ENCODE peak calls at places on chromosomes 5 and 9, in nine cellular contexts. P is lung microvascular endothelial cell; U is astrocyte of the spinal cord; E is iris pigment epithelial cell; I is LNCaP clone FGC; T is NCI-H524; N is hypothalamus; F is stimulated activated CD4-positive, alpha-beta T cell treated with anti-CD3 and anti-CD28 coated beads, Interleukin-4, amount 100 ng/mL, for 4 hours; H is body of pancreas. C is an unnamed sample.

GRCh38 chr9:129414377-129415021 is 206.4 kb downstream of the C9orf50 start:
- DNase-seq in P (peak; percentile 63), T (no peak), N (no peak), H (peak; percentile 33), I (no peak), E (peak; percentile 44), F (peak; percentile 29), U (peak; percentile 46), C (peak; percentile 65)

GRCh38 chr9:130739081-130739480 is 45.5 kb downstream of the EXOSC2 start:
- DNase-seq in P (no peak), U (no peak), T (no peak), H (no peak), F (no peak), I (no peak), E (no peak), N (no peak), C (no peak)

GRCh38 chr5:126656397-126657007 is 55.8 kb downstream of the PHAX start:
- DNase-seq in T (no peak), U (peak; percentile 57), H (no peak), E (peak; percentile 59), I (peak; percentile 17), N (no peak), F (peak; percentile 7), P (peak; percentile 63), C (peak; percentile 42)

GRCh38 chr9:16542290-16542689 is 328.2 kb downstream of the BNC2 start:
- DNase-seq in I (no peak), N (no peak), U (no peak), F (no peak), T (no peak), H (no peak), E (no peak), P (peak; percentile 11), C (no peak)

GRCh38 chr5:142619815-142620214 is 66.1 kb downstream of the FGF1 start:
- DNase-seq in H (no peak), T (no peak), F (no peak), E (no peak), U (no peak), I (no peak), N (no peak), P (no peak), C (no peak)

GRCh38 chr5:662751-663435 is 30.3 kb downstream of the TPPP start:
- DNase-seq in I (no peak), F (no peak), P (no peak), E (no peak), U (no peak), H (no peak), N (no peak), T (no peak), C (no peak)

GRCh38 chr5:173310861-173311515 is 17.2 kb downstream of the STC2 start:
- DNase-seq in U (peak; percentile 23), E (no peak), T (no peak), P (no peak), I (no peak), F (no peak), H (no peak), N (peak; percentile 58), C (no peak)

GRCh38 chr9:81344366-81344765 is 345.0 kb downstream of the TLE1 start:
- DNase-seq in N (no peak), F (no peak), U (no peak), T (peak; percentile 51), I (no peak), P (no peak), H (no peak), E (no peak), C (peak; percentile 23)

GRCh38 chr5:17216974-17217325 is 481 bp upstream of the BASP1 start:
- DNase-seq in U (peak; percentile 80), T (no peak), P (no peak), N (peak; percentile 59), E (peak; percentile 67), H (no peak), I (no peak), F (no peak), C (peak; percentile 69)

GRCh38 chr5:136005371-136005770 is 23.4 kb upstream of the TGFBI start:
- DNase-seq in H (no peak), P (no peak), E (no peak), I (no peak), T (no peak), U (no peak), F (no peak), N (no peak), C (no peak)

GRCh38 chr5:34053133-34053532 is 10.1 kb upstream of the C1QTNF3 start:
- DNase-seq in H (no peak), U (peak; percentile 87), I (no peak), P (no peak), T (no peak), F (no peak), N (no peak), E (peak; percentile 74), C (no peak)

GRCh38 chr5:115815006-115815692 is 1.3 kb downstream of the CDO1 start:
- DNase-seq in N (no peak), P (no peak), T (no peak), E (no peak), F (no peak), H (no peak), U (peak; percentile 39), I (no peak), C (no peak)

GRCh38 chr5:89315194-89315593 is 432.2 kb upstream of the MEF2C start:
- DNase-seq in P (no peak), N (no peak), I (peak; percentile 7), T (no peak), U (peak; percentile 85), F (no peak), H (peak; percentile 17), E (no peak), C (no peak)

GRCh38 chr5:172007153-172007794 is 836 bp upstream of the FBXW11 start:
- DNase-seq in E (no peak), U (no peak), P (no peak), T (no peak), H (no peak), I (no peak), N (no peak), F (no peak), C (no peak)

GRCh38 chr5:98458004-98458403 is 315.5 kb upstream of the RGMB start:
- DNase-seq in H (no peak), N (no peak), U (peak; percentile 92), P (no peak), I (no peak), T (no peak), E (peak; percentile 92), F (no peak), C (no peak)

GRCh38 chr5:72558383-72558782 is 51.2 kb upstream of the ZNF366 start:
- DNase-seq in E (no peak), I (no peak), T (peak; percentile 44), F (no peak), H (no peak), N (no peak), P (no peak), U (no peak), C (peak; percentile 67)

GRCh38 chr5:40911278-40911677 is 2.0 kb downstream of the C7 start:
- DNase-seq in H (no peak), E (no peak), F (no peak), N (no peak), T (no peak), I (no peak), U (no peak), P (no peak), C (no peak)

GRCh38 chr5:41789434-41789833 is 80.8 kb downstream of the OXCT1 start:
- DNase-seq in U (no peak), H (no peak), E (no peak), P (peak; percentile 58), T (no peak), I (no peak), F (no peak), N (no peak), C (no peak)

C was measured in SK-N-DZ.